ENCODE peak calls at places on chromosomes 16 and 17, in ten cellular contexts. J is iris pigment epithelial cell; L is CD4-positive, CD25-positive, alpha-beta regulatory T cell; O is fibroblast of the conjunctiva; S is transverse colon; I is stimulated activated naive CD4-positive, alpha-beta T cell; D is adrenal gland; H is activated naive CD8-positive, alpha-beta T cell treated with anti-CD3 and anti-CD28 coated beads for 36 hours; M is COR-L47; V is LNCaP clone FGC. B is an unnamed sample.

GRCh38 chr17:40648326-40648968 is 829 bp upstream of the SMARCE1 start:
- DNase-seq in J (peak), L (no peak), O (no peak), S (no peak), I (no peak), D (no peak), H (no peak), M (no peak), V (no peak), B (no peak)

GRCh38 chr16:83666449-83666848 is 141.3 kb upstream of the HSBP1 start:
- DNase-seq in J (no peak), L (no peak), O (no peak), S (no peak), I (no peak), D (no peak), H (no peak), M (no peak), V (no peak), B (no peak)

GRCh38 chr16:79317026-79317425 is 283.5 kb downstream of the MAF start:
- DNase-seq in J (no peak), L (no peak), O (no peak), S (no peak), I (no peak), D (no peak), H (no peak), M (no peak), V (no peak), B (no peak)

GRCh38 chr17:6755731-6756184 is at the start of gene XAF1:
- DNase-seq in J (peak), L (peak), O (peak), S (peak), I (no peak), D (peak), H (peak), M (no peak), V (no peak), B (peak)

GRCh38 chr17:13931752-13932477 is 137.4 kb upstream of the COX10 start:
- DNase-seq in J (no peak), L (no peak), O (peak), S (peak), I (no peak), D (peak), H (no peak), M (no peak), V (peak), B (no peak)

GRCh38 chr17:64488301-64488700 is 8.6 kb downstream of the POLG2 start:
- DNase-seq in J (no peak), L (no peak), O (no peak), S (no peak), I (no peak), D (no peak), H (no peak), M (no peak), V (no peak), B (no peak)

GRCh38 chr16:84374160-84374489 is 5.8 kb downstream of the ATP2C2 start:
- DNase-seq in J (no peak), L (no peak), O (no peak), S (no peak), I (no peak), D (no peak), H (peak), M (no peak), V (no peak), B (no peak)

GRCh38 chr17:83006515-83007455 is 72.6 kb upstream of the METRNL start:
- DNase-seq in J (no peak), L (no peak), O (no peak), S (no peak), I (no peak), D (no peak), H (no peak), M (no peak), V (no peak), B (no peak)

GRCh38 chr17:34736611-34737010 is 157.2 kb downstream of the TMEM132E start:
- DNase-seq in J (no peak), L (no peak), O (no peak), S (no peak), I (no peak), D (no peak), H (no peak), M (no peak), V (no peak), B (no peak)

GRCh38 chr17:2050246-2050866 is 4.5 kb upstream of the HIC1 start:
- DNase-seq in J (peak), L (peak), O (no peak), S (peak), I (peak), D (peak), H (peak), M (peak), V (no peak), B (peak)

GRCh38 chr17:45234641-45235040 is 13.0 kb downstream of the FMNL1 start:
- DNase-seq in J (no peak), L (peak), O (no peak), S (no peak), I (peak), D (no peak), H (peak), M (peak), V (no peak), B (peak)